ENCODE peak calls at places on chromosomes 2 and 18, in six cellular contexts. One of them, this sample, is unnamed.

GRCh38 chr2:238785528-238785860 is 62.4 kb upstream of the TWIST2 start:
- DNase-seq in endothelial cell of umbilical vein: no peak
- DNase-seq in A549: no peak
- DNase-seq in esophagus squamous epithelium: no peak
- DNase-seq in K562: no peak
- DNase-seq in GM12891: no peak
- DNase-seq in this sample: no peak

GRCh38 chr2:167793725-167794124 is 453.7 kb downstream of the STK39 start:
- DNase-seq in endothelial cell of umbilical vein: no peak
- DNase-seq in A549: no peak
- DNase-seq in esophagus squamous epithelium: no peak
- DNase-seq in K562: no peak
- DNase-seq in GM12891: no peak
- DNase-seq in this sample: no peak

GRCh38 chr2:240472078-240472790 is 36.8 kb downstream of the GPC1 start:
- DNase-seq in endothelial cell of umbilical vein: no peak
- DNase-seq in A549: no peak
- DNase-seq in esophagus squamous epithelium: no peak
- DNase-seq in K562: no peak
- DNase-seq in GM12891: no peak
- DNase-seq in this sample: no peak

GRCh38 chr2:170815746-170816498 is 765 bp upstream of the GAD1 start:
- DNase-seq in endothelial cell of umbilical vein: peak; percentile 31
- DNase-seq in A549: peak; percentile 67
- DNase-seq in esophagus squamous epithelium: no peak
- DNase-seq in K562: peak; percentile 85
- DNase-seq in GM12891: no peak
- DNase-seq in this sample: peak; percentile 53

GRCh38 chr18:39945076-39945475 is 2010.0 kb upstream of the PIK3C3 start:
- DNase-seq in endothelial cell of umbilical vein: no peak
- DNase-seq in A549: no peak
- DNase-seq in esophagus squamous epithelium: no peak
- DNase-seq in K562: no peak
- DNase-seq in GM12891: no peak
- DNase-seq in this sample: no peak

GRCh38 chr2:25481381-25482310 is 139.9 kb upstream of the DNMT3A start:
- DNase-seq in endothelial cell of umbilical vein: no peak
- DNase-seq in A549: no peak
- DNase-seq in esophagus squamous epithelium: no peak
- DNase-seq in K562: no peak
- DNase-seq in GM12891: no peak
- DNase-seq in this sample: peak; percentile 17

GRCh38 chr18:61890344-61890743 is 2.5 kb downstream of the RNF152 start:
- DNase-seq in endothelial cell of umbilical vein: no peak
- DNase-seq in A549: no peak
- DNase-seq in esophagus squamous epithelium: no peak
- DNase-seq in K562: no peak
- DNase-seq in GM12891: no peak
- DNase-seq in this sample: no peak

GRCh38 chr2:241788135-241788534 is 11.5 kb downstream of the GAL3ST2 start:
- DNase-seq in endothelial cell of umbilical vein: no peak
- DNase-seq in A549: no peak
- DNase-seq in esophagus squamous epithelium: no peak
- DNase-seq in K562: no peak
- DNase-seq in GM12891: no peak
- DNase-seq in this sample: no peak

GRCh38 chr2:174781996-174782395 is 17.7 kb upstream of the CHRNA1 start:
- DNase-seq in endothelial cell of umbilical vein: no peak
- DNase-seq in A549: no peak
- DNase-seq in esophagus squamous epithelium: no peak
- DNase-seq in K562: no peak
- DNase-seq in GM12891: no peak
- DNase-seq in this sample: no peak

GRCh38 chr2:216034065-216034464 is 20.7 kb upstream of the MREG start:
- DNase-seq in endothelial cell of umbilical vein: peak; percentile 77
- DNase-seq in A549: peak; percentile 80
- DNase-seq in esophagus squamous epithelium: no peak
- DNase-seq in K562: peak; percentile 57
- DNase-seq in GM12891: peak; percentile 32
- DNase-seq in this sample: no peak

GRCh38 chr2:220913384-220913783 is 658.7 kb downstream of the EPHA4 start:
- DNase-seq in endothelial cell of umbilical vein: no peak
- DNase-seq in A549: no peak
- DNase-seq in esophagus squamous epithelium: no peak
- DNase-seq in K562: no peak
- DNase-seq in GM12891: no peak
- DNase-seq in this sample: no peak

GRCh38 chr18:12049983-12050811 is 43.4 kb upstream of the ANKRD62 start:
- DNase-seq in endothelial cell of umbilical vein: no peak
- DNase-seq in A549: no peak
- DNase-seq in esophagus squamous epithelium: no peak
- DNase-seq in K562: no peak
- DNase-seq in GM12891: no peak
- DNase-seq in this sample: no peak

GRCh38 chr2:120252207-120253020 is at the start of gene RALB:
- DNase-seq in endothelial cell of umbilical vein: peak; percentile 100
- DNase-seq in A549: peak; percentile 96
- DNase-seq in esophagus squamous epithelium: peak; percentile 99
- DNase-seq in K562: peak; percentile 99
- DNase-seq in GM12891: peak; percentile 99
- DNase-seq in this sample: peak; percentile 96
- TF ChIP-seq POLR2A in endothelial cell of umbilical vein: peak; percentile 70
- TF ChIP-seq POLR2A in A549: peak; percentile 56
- TF ChIP-seq POLR2A in esophagus squamous epithelium: peak; percentile 42
- TF ChIP-seq POLR2A in K562: peak; percentile 64
- TF ChIP-seq POLR2A in GM12891: no peak
- TF ChIP-seq POLR2A in this sample: peak; percentile 88

DNA sequence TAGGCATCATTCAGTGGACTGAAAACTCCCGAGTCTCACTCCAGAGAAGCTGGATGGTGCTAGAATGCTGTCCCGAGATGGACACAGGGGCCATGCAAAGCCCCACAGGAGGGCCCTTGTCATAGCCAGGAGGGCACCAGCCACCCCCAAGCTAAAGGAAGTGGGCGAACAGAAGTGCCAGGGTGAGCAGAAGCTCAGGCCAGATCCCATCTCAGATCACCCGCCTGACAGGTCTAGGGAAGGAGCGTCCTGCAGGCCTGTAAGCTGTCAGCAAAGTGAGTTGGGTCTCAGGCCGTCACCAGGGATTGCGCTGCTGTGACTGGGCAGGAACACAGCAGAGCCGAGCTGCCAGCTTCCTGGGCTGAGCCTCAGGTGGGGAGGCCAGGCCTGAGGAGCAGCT is 43.7 kb upstream of the RBM44 start:
- DNase-seq in endothelial cell of umbilical vein: no peak
- DNase-seq in A549: no peak
- DNase-seq in esophagus squamous epithelium: no peak
- DNase-seq in K562: no peak
- DNase-seq in GM12891: no peak
- DNase-seq in this sample: no peak
- TF ChIP-seq POLR2A in endothelial cell of umbilical vein: no peak
- TF ChIP-seq POLR2A in A549: no peak
- TF ChIP-seq POLR2A in esophagus squamous epithelium: no peak
- TF ChIP-seq POLR2A in K562: no peak
- TF ChIP-seq POLR2A in GM12891: no peak
- TF ChIP-seq POLR2A in this sample: no peak

GRCh38 chr2:165985120-165985519 is 31.5 kb upstream of the TTC21B start:
- DNase-seq in endothelial cell of umbilical vein: no peak
- DNase-seq in A549: no peak
- DNase-seq in esophagus squamous epithelium: no peak
- DNase-seq in K562: no peak
- DNase-seq in GM12891: no peak
- DNase-seq in this sample: no peak
- TF ChIP-seq POLR2A in endothelial cell of umbilical vein: no peak
- TF ChIP-seq POLR2A in A549: no peak
- TF ChIP-seq POLR2A in esophagus squamous epithelium: no peak
- TF ChIP-seq POLR2A in K562: no peak
- TF ChIP-seq POLR2A in GM12891: no peak
- TF ChIP-seq POLR2A in this sample: no peak

GRCh38 chr2:172555522-172556283 is at the start of gene PDK1:
- DNase-seq in endothelial cell of umbilical vein: peak; percentile 90
- DNase-seq in A549: peak; percentile 87
- DNase-seq in esophagus squamous epithelium: peak; percentile 68
- DNase-seq in K562: peak; percentile 97
- DNase-seq in GM12891: peak; percentile 77
- DNase-seq in this sample: peak; percentile 80
- TF ChIP-seq POLR2A in endothelial cell of umbilical vein: peak; percentile 95
- TF ChIP-seq POLR2A in A549: peak; percentile 95
- TF ChIP-seq POLR2A in esophagus squamous epithelium: peak; percentile 81
- TF ChIP-seq POLR2A in K562: peak; percentile 96
- TF ChIP-seq POLR2A in GM12891: peak; percentile 82
- TF ChIP-seq POLR2A in this sample: peak; percentile 82

DNA sequence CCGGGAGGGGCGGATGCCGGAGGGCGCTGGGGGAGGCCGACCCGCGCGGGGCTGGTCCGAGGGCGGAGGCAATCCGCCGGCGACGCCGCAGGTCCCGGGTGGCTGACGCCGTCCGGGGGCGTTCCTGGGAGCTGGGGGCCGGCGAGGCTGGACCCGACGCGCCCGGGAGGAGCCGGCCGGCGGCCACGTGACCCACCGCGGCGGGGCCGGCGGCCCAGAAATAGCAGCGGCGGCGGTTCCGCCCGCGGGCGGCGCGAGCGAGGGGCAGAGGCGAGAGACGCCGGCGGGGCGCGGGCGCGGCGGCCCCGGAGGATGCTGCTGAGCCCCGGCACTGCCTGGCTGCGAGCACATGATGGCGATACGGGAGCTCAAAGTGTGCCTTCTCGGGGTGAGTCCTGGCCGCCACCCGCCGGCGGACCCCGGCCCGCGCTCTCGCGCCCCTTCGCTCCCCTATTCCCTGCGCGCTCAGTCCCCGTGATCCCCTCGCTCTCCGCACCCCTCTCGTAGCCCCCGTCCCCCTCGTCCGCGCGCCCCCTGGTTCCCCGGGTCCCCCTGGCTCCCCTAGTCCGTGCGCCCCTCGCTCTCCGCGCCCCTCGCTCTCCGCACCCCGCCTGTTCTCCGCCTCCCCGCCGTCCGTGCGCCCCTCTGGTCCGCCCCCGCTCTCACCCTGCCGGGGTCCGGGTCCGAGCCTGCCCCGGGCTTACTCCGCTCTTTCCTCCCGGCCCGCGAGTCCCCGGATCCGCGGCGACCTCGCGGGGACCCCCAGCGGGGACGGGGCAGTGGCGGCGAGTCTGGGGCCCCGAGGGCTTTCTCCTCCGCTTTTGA is at the start of gene RAB31:
- DNase-seq in endothelial cell of umbilical vein: peak; percentile 67
- DNase-seq in A549: peak; percentile 44
- DNase-seq in esophagus squamous epithelium: peak; percentile 12
- DNase-seq in K562: peak; percentile 91
- DNase-seq in GM12891: peak; percentile 51
- DNase-seq in this sample: peak; percentile 78
- TF ChIP-seq POLR2A in endothelial cell of umbilical vein: peak; percentile 52
- TF ChIP-seq POLR2A in A549: peak; percentile 40
- TF ChIP-seq POLR2A in esophagus squamous epithelium: peak; percentile 89
- TF ChIP-seq POLR2A in K562: no peak
- TF ChIP-seq POLR2A in GM12891: peak; percentile 39
- TF ChIP-seq POLR2A in this sample: peak; percentile 79

DNA sequence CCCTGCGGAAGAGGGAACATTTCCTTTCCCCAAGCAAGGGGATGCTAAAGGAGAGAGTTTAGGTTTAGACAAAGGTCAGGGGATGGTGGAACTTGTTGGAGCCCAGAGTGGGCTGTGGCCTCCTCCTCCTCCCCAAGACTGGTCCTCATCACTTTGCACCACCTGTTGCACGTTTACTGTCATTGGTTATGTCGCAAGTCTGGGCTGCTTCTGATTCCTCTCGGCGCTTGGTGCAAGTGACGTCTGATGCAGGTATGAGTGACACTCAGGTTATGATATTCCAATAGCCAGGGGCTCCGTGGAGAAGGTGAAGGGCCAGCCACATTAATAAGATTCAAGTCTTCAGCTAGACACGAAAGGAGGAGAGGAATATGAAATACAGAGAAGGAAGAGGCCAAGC is 59.8 kb downstream of the TSN start:
- DNase-seq in endothelial cell of umbilical vein: no peak
- DNase-seq in A549: no peak
- DNase-seq in esophagus squamous epithelium: no peak
- DNase-seq in K562: no peak
- DNase-seq in GM12891: no peak
- DNase-seq in this sample: no peak
- TF ChIP-seq POLR2A in endothelial cell of umbilical vein: no peak
- TF ChIP-seq POLR2A in A549: no peak
- TF ChIP-seq POLR2A in esophagus squamous epithelium: no peak
- TF ChIP-seq POLR2A in K562: no peak
- TF ChIP-seq POLR2A in GM12891: no peak
- TF ChIP-seq POLR2A in this sample: no peak